ENCODE peak calls at places on chromosomes 11 and 22, in ten cellular contexts. M is upper lobe of right lung; G is endodermal cell; B is A549; P is left ventricle myocardium inferior; X is fibroblast of lung; D is transverse colon; Z is naive thymus-derived CD4-positive, alpha-beta T cell; W is heart left ventricle; Y is CD4-positive, CD25-positive, alpha-beta regulatory T cell. S is an unnamed sample. For H3K4me1, the result is how much of the 10 kb centered on the place peaks cover.

GRCh38 chr11:102552020-102552419 is 21.5 kb upstream of the MMP7 start:
- DNase-seq in M (no peak), G (no peak), B (peak), P (no peak), X (no peak), D (no peak), Z (no peak), W (no peak), Y (no peak), S (no peak)

GRCh38 chr22:46349681-46350080 is 14.2 kb downstream of the TRMU start:
- DNase-seq in M (no peak), G (no peak), B (no peak), P (no peak), X (no peak), D (no peak), Z (no peak), W (no peak), Y (no peak), S (peak)

GRCh38 chr11:68269414-68270081 is 2.2 kb downstream of the C11orf24 start:
- DNase-seq in M (no peak), G (no peak), B (no peak), P (no peak), X (peak), D (no peak), Z (no peak), W (no peak), Y (no peak), S (no peak)

GRCh38 chr11:132448334-132448995 is 1078.0 kb downstream of the NTM start:
- DNase-seq in M (no peak), G (peak), B (no peak), P (no peak), X (peak), D (no peak), Z (no peak), W (no peak), Y (no peak), S (no peak)

GRCh38 chr22:37167176-37167980 is 17.7 kb upstream of the IL2RB start:
- DNase-seq in M (peak), G (peak), B (no peak), P (peak), X (no peak), D (peak), Z (no peak), W (no peak), Y (peak), S (peak)

GRCh38 chr11:60899977-60900376 is 6.4 kb downstream of the PRPF19 start:
- DNase-seq in M (no peak), G (no peak), B (no peak), P (no peak), X (no peak), D (no peak), Z (no peak), W (no peak), Y (no peak), S (no peak)

GRCh38 chr11:15636520-15637065 is 521.9 kb downstream of the INSC start:
- DNase-seq in M (no peak), G (no peak), B (no peak), P (no peak), X (no peak), D (no peak), Z (no peak), W (no peak), Y (no peak), S (no peak)

GRCh38 chr22:33864723-33865130 is 55.5 kb downstream of the LARGE1 start:
- DNase-seq in M (no peak), G (no peak), B (no peak), P (peak), X (peak), D (peak), Z (no peak), W (peak), Y (no peak), S (peak)

GRCh38 chr22:38177926-38178604 is 3.6 kb downstream of the PLA2G6 start:
- DNase-seq in M (no peak), G (peak), B (peak), P (peak), X (peak), D (peak), Z (no peak), W (no peak), Y (no peak), S (no peak)

GRCh38 chr11:32421992-32422391 is 13.3 kb downstream of the WT1 start:
- DNase-seq in M (no peak), G (no peak), B (no peak), P (no peak), X (no peak), D (no peak), Z (no peak), W (no peak), Y (no peak), S (no peak)
- H3K4me1 ChIP-seq in M (under half), G (under half), B (under half), P (under half), X (under half), D (under half), Z (under half), W (under half), Y (under half), S (under half)

DNA sequence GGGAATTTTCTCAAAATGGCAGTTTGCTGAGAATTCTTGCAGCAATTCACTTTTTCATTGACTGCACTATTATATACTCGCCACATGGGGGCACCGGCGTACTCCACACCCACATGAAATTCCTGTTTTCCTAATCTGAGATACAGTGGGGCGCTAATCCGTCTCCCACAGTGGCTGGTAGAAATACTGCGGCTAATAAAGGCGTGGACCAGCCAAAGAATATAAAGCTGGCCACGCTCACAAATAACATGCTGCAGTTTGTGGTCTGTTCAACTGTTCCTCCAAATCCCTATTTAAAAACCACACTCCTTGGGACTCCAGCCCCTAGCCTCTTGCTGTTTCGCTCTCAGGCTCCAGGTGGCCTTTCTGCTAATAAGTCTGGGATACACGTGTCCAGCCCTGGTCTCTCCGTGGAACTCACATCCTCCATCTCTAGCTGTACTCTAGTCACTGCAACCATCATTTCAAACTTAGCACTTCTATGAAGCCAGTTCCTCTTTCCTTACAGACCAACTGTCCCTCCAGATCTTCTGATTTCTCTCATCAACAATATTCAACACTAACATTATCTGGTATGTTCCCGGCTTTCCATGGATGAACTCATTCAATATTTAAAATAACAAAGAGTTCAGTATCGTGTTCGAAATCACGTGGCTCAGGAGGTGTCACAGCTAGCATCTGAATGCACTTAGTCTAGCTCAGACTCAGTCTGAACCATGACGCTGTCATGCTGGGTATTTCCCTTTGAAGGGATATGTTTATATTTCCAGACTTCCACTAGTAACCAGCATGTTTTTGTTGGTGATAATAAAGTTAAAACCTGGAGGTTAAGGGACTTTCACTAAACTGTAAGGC is 22.0 kb downstream of the TBRG1 start:
- DNase-seq in M (peak), G (peak), B (peak), P (peak), X (peak), D (peak), Z (peak), W (peak), Y (peak), S (peak)
- H3K4me3 ChIP-seq in M (no peak), G (no peak), B (no peak), P (peak), X (peak), D (no peak), Z (no peak), W (no peak), Y (no peak), S (peak)

GRCh38 chr11:107970049-107970448 is 38.6 kb upstream of the CUL5 start:
- DNase-seq in M (no peak), G (no peak), B (no peak), P (no peak), X (no peak), D (no peak), Z (no peak), W (no peak), Y (no peak), S (no peak)

GRCh38 chr11:107973641-107974040 is 35.1 kb upstream of the CUL5 start:
- DNase-seq in M (no peak), G (no peak), B (no peak), P (no peak), X (no peak), D (no peak), Z (no peak), W (no peak), Y (no peak), S (no peak)

DNA sequence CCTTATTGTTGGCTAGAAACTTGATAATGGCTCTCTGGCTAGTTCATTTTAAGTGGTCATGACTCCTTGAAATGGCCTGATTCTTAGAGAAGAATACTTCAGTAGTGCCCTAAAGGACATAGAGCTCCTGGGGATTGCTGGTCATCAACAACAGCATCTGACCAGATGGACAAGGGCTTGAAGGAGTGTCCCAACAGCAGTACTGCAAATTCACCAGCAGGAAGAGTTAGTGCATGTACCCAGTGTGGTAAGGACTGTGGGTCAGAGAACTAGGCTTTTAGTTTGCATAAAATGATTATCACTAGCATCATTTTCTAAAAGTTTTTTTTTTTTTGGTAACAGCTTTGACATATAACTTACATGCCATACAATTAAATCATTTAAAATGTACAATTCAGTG is 39.5 kb upstream of the CUL5 start:
- DNase-seq in M (no peak), G (no peak), B (peak), P (no peak), X (no peak), D (no peak), Z (no peak), W (no peak), Y (no peak), S (no peak)
- H3K4me1 ChIP-seq in M (under half), G (under half), B (under half), P (under half), X (under half), D (under half), Z (under half), W (under half), Y (under half), S (under half)

DNA sequence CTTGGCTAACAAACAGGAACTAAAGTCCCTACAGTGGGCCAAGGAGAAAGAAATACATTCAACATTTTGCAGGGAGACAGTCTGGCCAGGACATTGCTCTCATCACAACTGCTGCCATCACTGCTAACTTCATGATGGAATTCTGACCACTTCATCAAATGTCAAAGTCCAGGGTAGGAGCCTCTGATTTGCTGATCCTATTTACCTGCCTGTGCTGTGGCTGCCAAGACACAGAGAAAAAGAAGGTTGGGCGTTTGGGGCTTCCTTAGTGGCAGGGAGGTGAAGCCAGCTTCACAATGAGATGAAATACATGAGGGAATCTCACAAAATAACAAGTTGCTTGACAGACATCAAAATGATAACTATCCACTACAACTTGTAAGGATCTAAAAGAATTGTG is 343.9 kb upstream of the CADM1 start:
- DNase-seq in M (no peak), G (no peak), B (no peak), P (no peak), X (no peak), D (no peak), Z (no peak), W (no peak), Y (no peak), S (no peak)
- H3K4me3 ChIP-seq in M (no peak), G (no peak), B (no peak), P (no peak), X (no peak), D (no peak), Z (no peak), W (no peak), Y (no peak), S (no peak)

GRCh38 chr11:8796926-8797325 is 114.1 kb upstream of the AKIP1 start:
- DNase-seq in M (no peak), G (no peak), B (no peak), P (no peak), X (peak), D (no peak), Z (no peak), W (no peak), Y (no peak), S (no peak)
- H3K4me1 ChIP-seq in M (under half), G (under half), B (under half), P (half or more), X (under half), D (under half), Z (under half), W (under half), Y (under half), S (under half)

GRCh38 chr11:76665921-76666351 is 4.6 kb downstream of the LRRC32 start:
- DNase-seq in M (peak), G (peak), B (no peak), P (no peak), X (no peak), D (peak), Z (no peak), W (no peak), Y (no peak), S (no peak)
- H3K4me3 ChIP-seq in M (peak), G (no peak), B (no peak), P (peak), X (no peak), D (no peak), Z (no peak), W (peak), Y (peak), S (peak)

DNA sequence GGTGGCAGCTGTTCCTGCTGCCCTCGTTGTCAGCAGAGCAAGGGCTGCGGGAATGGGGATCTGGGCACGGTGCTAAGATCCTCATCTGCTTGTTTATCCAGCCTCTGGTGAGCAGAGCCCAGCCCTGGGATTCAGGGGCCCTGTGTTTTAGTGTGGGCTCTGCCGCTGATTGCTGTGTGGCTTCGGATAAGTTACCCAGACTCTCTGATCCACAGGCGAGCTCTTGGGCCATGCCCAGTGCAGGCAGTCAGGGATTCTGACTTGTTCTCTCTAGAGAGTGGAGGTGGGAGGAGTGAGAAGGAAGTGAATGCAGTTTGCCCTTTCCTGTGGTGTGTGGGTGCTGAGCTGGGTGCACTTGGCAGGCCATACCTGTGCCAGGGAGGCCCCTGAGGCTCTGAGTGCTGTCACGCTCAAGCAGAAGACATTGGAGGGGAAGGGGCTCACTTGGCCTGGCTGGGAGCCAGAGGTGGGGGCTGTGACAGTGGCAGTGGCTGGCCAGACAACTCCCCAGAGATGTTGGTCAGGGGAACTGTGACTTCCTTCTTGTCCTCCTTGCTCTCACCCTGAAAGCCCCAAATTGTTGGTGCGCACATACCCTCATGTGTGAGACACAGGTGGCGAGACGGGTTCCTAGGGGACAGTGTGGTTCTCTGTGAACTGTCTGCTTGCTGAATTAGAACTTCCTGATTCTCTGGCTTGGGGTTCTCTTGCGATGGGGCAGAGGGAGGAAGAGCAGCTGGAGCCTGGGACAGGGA is 43.7 kb downstream of the CD82 start:
- DNase-seq in M (no peak), G (no peak), B (no peak), P (no peak), X (no peak), D (peak), Z (peak), W (no peak), Y (peak), S (peak)
- H3K4me1 ChIP-seq in M (under half), G (under half), B (under half), P (half or more), X (under half), D (under half), Z (half or more), W (under half), Y (half or more), S (under half)

GRCh38 chr11:14551380-14551779 is 31.2 kb upstream of the PSMA1 start:
- DNase-seq in M (no peak), G (no peak), B (no peak), P (no peak), X (no peak), D (no peak), Z (no peak), W (no peak), Y (no peak), S (no peak)
- H3K4me3 ChIP-seq in M (no peak), G (peak), B (no peak), P (no peak), X (no peak), D (no peak), Z (no peak), W (no peak), Y (no peak), S (no peak)

GRCh38 chr22:32810241-32811133 is 9.0 kb downstream of the TIMP3 start:
- DNase-seq in M (no peak), G (peak), B (no peak), P (no peak), X (peak), D (no peak), Z (no peak), W (no peak), Y (no peak), S (no peak)

GRCh38 chr22:32805586-32805881 is 4.0 kb downstream of the TIMP3 start:
- DNase-seq in M (no peak), G (no peak), B (no peak), P (no peak), X (no peak), D (no peak), Z (no peak), W (no peak), Y (no peak), S (no peak)

GRCh38 chr22:32806296-32806695 is 4.8 kb downstream of the TIMP3 start:
- DNase-seq in M (no peak), G (no peak), B (no peak), P (no peak), X (peak), D (no peak), Z (no peak), W (no peak), Y (no peak), S (no peak)

GRCh38 chr22:32809786-32810185 is 8.3 kb downstream of the TIMP3 start:
- DNase-seq in M (no peak), G (no peak), B (no peak), P (no peak), X (no peak), D (no peak), Z (no peak), W (no peak), Y (no peak), S (no peak)

DNA sequence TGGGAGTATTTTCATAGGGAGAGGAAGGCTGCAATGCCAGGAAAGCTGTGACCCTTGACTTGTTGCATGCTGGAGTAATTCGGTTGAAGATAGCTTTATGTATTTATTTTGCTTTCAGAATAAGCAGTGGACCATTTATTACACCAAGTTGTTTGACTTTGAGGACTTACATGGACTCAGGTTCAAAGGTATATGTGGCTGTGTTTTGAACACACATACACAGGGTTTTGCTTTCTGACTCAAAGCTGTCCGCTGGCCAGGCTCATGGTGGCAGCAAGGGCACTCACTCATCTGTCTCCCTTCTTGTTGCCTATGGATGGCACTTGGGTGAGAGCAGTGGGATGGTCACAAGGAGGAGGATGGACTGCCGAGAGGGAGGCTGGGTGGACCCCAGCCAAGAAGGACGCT is 6.5 kb downstream of the TIMP3 start:
- DNase-seq in M (no peak), G (no peak), B (no peak), P (no peak), X (peak), D (no peak), Z (no peak), W (no peak), Y (no peak), S (no peak)
- H3K4me1 ChIP-seq in M (half or more), G (under half), B (under half), P (half or more), X (under half), D (under half), Z (under half), W (half or more), Y (under half), S (under half)

GRCh38 chr11:114159802-114160588 is 100.5 kb downstream of the ZBTB16 start:
- DNase-seq in M (peak), G (peak), B (peak), P (peak), X (peak), D (peak), Z (peak), W (peak), Y (peak), S (peak)
- H3K4me3 ChIP-seq in M (peak), G (no peak), B (no peak), P (peak), X (no peak), D (no peak), Z (peak), W (peak), Y (peak), S (peak)

S was measured in right cardiac atrium.